ENCODE peak calls at places on chromosomes 7 and 10, in ten cellular contexts. One of them, this sample, is unnamed.

GRCh38 chr10:90857635-90858488 is at the start of gene HTR7:
- DNase-seq in HEK293T: peak; percentile 77
- DNase-seq in T-helper 9 cell: peak; percentile 57
- DNase-seq in AG09319: no peak
- DNase-seq in iPS-NIHi11: peak; percentile 93
- DNase-seq in HTR-8/SVneo: no peak
- DNase-seq in Kasumi-1: peak; percentile 32
- DNase-seq in DMS53: peak; percentile 78
- DNase-seq in HS-27A: no peak
- DNase-seq in kidney: peak; percentile 82
- DNase-seq in this sample: no peak

GRCh38 chr10:124916098-124916584 is 25.8 kb upstream of the ZRANB1 start:
- DNase-seq in HS-27A: no peak
- DNase-seq in T-helper 9 cell: no peak
- DNase-seq in kidney: no peak
- DNase-seq in DMS53: peak; percentile 67
- DNase-seq in HTR-8/SVneo: no peak
- DNase-seq in iPS-NIHi11: no peak
- DNase-seq in HEK293T: no peak
- DNase-seq in AG09319: no peak
- DNase-seq in Kasumi-1: no peak
- DNase-seq in this sample: peak; percentile 10

GRCh38 chr7:70193514-70193913 is 595.2 kb downstream of the AUTS2 start:
- DNase-seq in Kasumi-1: no peak
- DNase-seq in HEK293T: peak; percentile 18
- DNase-seq in T-helper 9 cell: no peak
- DNase-seq in DMS53: peak; percentile 57
- DNase-seq in HTR-8/SVneo: no peak
- DNase-seq in iPS-NIHi11: no peak
- DNase-seq in kidney: no peak
- DNase-seq in HS-27A: no peak
- DNase-seq in AG09319: no peak
- DNase-seq in this sample: no peak

GRCh38 chr7:3888096-3888495 is 587.0 kb downstream of the SDK1 start:
- DNase-seq in DMS53: no peak
- DNase-seq in T-helper 9 cell: no peak
- DNase-seq in Kasumi-1: no peak
- DNase-seq in kidney: no peak
- DNase-seq in HS-27A: no peak
- DNase-seq in HTR-8/SVneo: no peak
- DNase-seq in AG09319: no peak
- DNase-seq in iPS-NIHi11: no peak
- DNase-seq in HEK293T: no peak
- DNase-seq in this sample: no peak

GRCh38 chr10:17943033-17943745 is 8.5 kb upstream of the SLC39A12 start:
- DNase-seq in HEK293T: no peak
- DNase-seq in AG09319: no peak
- DNase-seq in HTR-8/SVneo: no peak
- DNase-seq in DMS53: peak; percentile 82
- DNase-seq in iPS-NIHi11: no peak
- DNase-seq in T-helper 9 cell: no peak
- DNase-seq in HS-27A: no peak
- DNase-seq in kidney: no peak
- DNase-seq in Kasumi-1: no peak
- DNase-seq in this sample: no peak

GRCh38 chr10:70432101-70432500 is 9.4 kb downstream of the NODAL start:
- DNase-seq in AG09319: no peak
- DNase-seq in Kasumi-1: no peak
- DNase-seq in kidney: no peak
- DNase-seq in HS-27A: no peak
- DNase-seq in iPS-NIHi11: no peak
- DNase-seq in DMS53: no peak
- DNase-seq in T-helper 9 cell: no peak
- DNase-seq in HTR-8/SVneo: no peak
- DNase-seq in HEK293T: no peak
- DNase-seq in this sample: no peak

GRCh38 chr10:31838065-31838464 is 90.6 kb downstream of the ARHGAP12 start:
- DNase-seq in kidney: no peak
- DNase-seq in HS-27A: no peak
- DNase-seq in AG09319: no peak
- DNase-seq in Kasumi-1: no peak
- DNase-seq in DMS53: no peak
- DNase-seq in T-helper 9 cell: no peak
- DNase-seq in iPS-NIHi11: no peak
- DNase-seq in HTR-8/SVneo: no peak
- DNase-seq in HEK293T: no peak
- DNase-seq in this sample: no peak

GRCh38 chr10:63562391-63562790 is 41.2 kb downstream of the REEP3 start:
- DNase-seq in HEK293T: no peak
- DNase-seq in DMS53: no peak
- DNase-seq in HTR-8/SVneo: no peak
- DNase-seq in iPS-NIHi11: no peak
- DNase-seq in T-helper 9 cell: no peak
- DNase-seq in Kasumi-1: no peak
- DNase-seq in AG09319: no peak
- DNase-seq in kidney: no peak
- DNase-seq in HS-27A: no peak
- DNase-seq in this sample: no peak

GRCh38 chr10:76111986-76112825 is 680.8 kb downstream of the LRMDA start:
- DNase-seq in AG09319: no peak
- DNase-seq in kidney: peak; percentile 67
- DNase-seq in HTR-8/SVneo: no peak
- DNase-seq in iPS-NIHi11: no peak
- DNase-seq in DMS53: peak; percentile 60
- DNase-seq in T-helper 9 cell: no peak
- DNase-seq in Kasumi-1: no peak
- DNase-seq in HS-27A: no peak
- DNase-seq in HEK293T: no peak
- DNase-seq in this sample: no peak

GRCh38 chr10:30359373-30360206 is 10.5 kb upstream of the MTPAP start:
- DNase-seq in Kasumi-1: peak; percentile 70
- DNase-seq in kidney: no peak
- DNase-seq in HS-27A: no peak
- DNase-seq in HTR-8/SVneo: peak; percentile 51
- DNase-seq in HEK293T: peak; percentile 42
- DNase-seq in DMS53: peak; percentile 94
- DNase-seq in AG09319: no peak
- DNase-seq in iPS-NIHi11: peak; percentile 76
- DNase-seq in T-helper 9 cell: peak; percentile 46
- DNase-seq in this sample: peak; percentile 23

GRCh38 chr10:71838264-71839211 is 12.5 kb downstream of the PSAP start:
- DNase-seq in HTR-8/SVneo: no peak
- DNase-seq in HS-27A: no peak
- DNase-seq in HEK293T: no peak
- DNase-seq in AG09319: no peak
- DNase-seq in iPS-NIHi11: no peak
- DNase-seq in kidney: peak; percentile 36
- DNase-seq in DMS53: no peak
- DNase-seq in T-helper 9 cell: no peak
- DNase-seq in Kasumi-1: no peak
- DNase-seq in this sample: no peak

GRCh38 chr10:49298666-49298989 is 342 bp upstream of the C10orf71 start:
- DNase-seq in AG09319: no peak
- DNase-seq in T-helper 9 cell: no peak
- DNase-seq in HS-27A: no peak
- DNase-seq in DMS53: peak; percentile 34
- DNase-seq in HEK293T: peak; percentile 35
- DNase-seq in iPS-NIHi11: no peak
- DNase-seq in HTR-8/SVneo: no peak
- DNase-seq in Kasumi-1: no peak
- DNase-seq in kidney: no peak
- DNase-seq in this sample: no peak

This sample was measured in glomerular endothelial cell.